ENCODE peak calls at places on chromosomes 7 and 10, in seven cellular contexts. Y, U, R, I, D, Q and K are unnamed samples.

GRCh38 chr10:133536198-133536597 is 9.0 kb downstream of the CYP2E1 start:
- DNase-seq in Q (no peak), U (no peak), D (no peak), Y (no peak), I (no peak), R (no peak), K (no peak)

GRCh38 chr7:234712-235553 is 42.6 kb downstream of the FAM20C start:
- DNase-seq in R (no peak), Q (no peak), I (no peak), Y (no peak), D (no peak), U (no peak), K (peak; percentile 65)

GRCh38 chr7:105376901-105377533 is 11.7 kb downstream of the SRPK2 start:
- DNase-seq in Y (no peak), I (no peak), R (no peak), D (no peak), U (no peak), Q (no peak), K (no peak)

GRCh38 chr10:86225098-86225782 is 141.4 kb downstream of the GRID1 start:
- DNase-seq in I (no peak), R (peak; percentile 80), D (peak; percentile 9), U (peak; percentile 56), Y (no peak), Q (no peak), K (no peak)

GRCh38 chr10:78224602-78225001 is 190.9 kb downstream of the RPS24 start:
- DNase-seq in D (peak; percentile 15), Q (no peak), U (peak; percentile 27), I (no peak), Y (peak; percentile 58), R (no peak), K (peak; percentile 34)

GRCh38 chr7:136214356-136214755 is 237.2 kb upstream of the MTPN start:
- DNase-seq in I (no peak), U (no peak), D (no peak), Q (no peak), R (no peak), Y (no peak), K (no peak)

GRCh38 chr10:5551531-5552375 is 27.0 kb downstream of the CALML3 start:
- DNase-seq in R (peak; percentile 36), Y (peak; percentile 79), D (no peak), U (no peak), I (peak; percentile 86), Q (peak; percentile 38), K (no peak)

GRCh38 chr10:93580824-93581223 is 14.4 kb downstream of the FFAR4 start:
- DNase-seq in I (no peak), Q (no peak), U (peak; percentile 10), R (peak; percentile 14), Y (peak; percentile 18), D (no peak), K (no peak)

GRCh38 chr7:71220210-71220695 is 88.3 kb downstream of the GALNT17 start:
- DNase-seq in U (no peak), I (no peak), Y (no peak), R (no peak), D (no peak), Q (no peak), K (no peak)

GRCh38 chr7:91306266-91306665 is 42.0 kb downstream of the FZD1 start:
- DNase-seq in U (no peak), D (no peak), Y (no peak), Q (no peak), R (no peak), I (no peak), K (no peak)

GRCh38 chr10:3668276-3668960 is 116.6 kb downstream of the KLF6 start:
- DNase-seq in R (peak; percentile 9), Y (no peak), Q (peak; percentile 80), U (peak; percentile 94), I (peak; percentile 68), D (peak; percentile 63), K (peak; percentile 54)

GRCh38 chr7:74405191-74405898 is 48.4 kb upstream of the GTF2IRD1 start:
- DNase-seq in R (no peak), I (peak; percentile 19), Y (no peak), U (no peak), Q (no peak), D (no peak), K (no peak)

GRCh38 chr7:116582806-116583444 is 58.1 kb downstream of the CAV1 start:
- DNase-seq in R (no peak), I (no peak), Q (no peak), D (no peak), U (peak; percentile 79), Y (peak; percentile 98), K (no peak)

GRCh38 chr7:153152786-153153185 is 393.2 kb downstream of the ACTR3B start:
- DNase-seq in Y (no peak), U (no peak), D (no peak), Q (no peak), R (no peak), I (no peak), K (no peak)

GRCh38 chr10:22712959-22713852 is 1.2 kb downstream of the PIP4K2A start:
- DNase-seq in Y (peak; percentile 42), U (peak; percentile 31), I (peak; percentile 54), D (no peak), Q (peak; percentile 36), R (peak; percentile 54), K (no peak)